ENCODE peak calls at places on chromosome 14, in ten cellular contexts. F is activated CD4-positive, alpha-beta T cell treated with anti-CD3 and anti-CD28 coated beads, Interleukin-2, amount 50 U/mL, for 1 hour; O is activated naive CD8-positive, alpha-beta T cell treated with anti-CD3 and anti-CD28 coated beads for 36 hours; R is HT-29; D is HFFc6; L is activated CD4-positive, CD25-positive, alpha-beta regulatory T cell treated with anti-CD3 and anti-CD28 coated beads, Interleukin-2, amount 50 U/mL, for 72 hours; Y is ovary; K is ELR; G is hypothalamus; U is non-pigmented ciliary epithelial cell. P is an unnamed sample.

GRCh38 chr14:100304825-100305445 is 1.3 kb downstream of the SLC25A29 start:
- DNase-seq in U (no peak), L (no peak), K (peak), G (no peak), R (peak), O (peak), Y (peak), D (no peak), F (no peak), P (no peak)

GRCh38 chr14:68274722-68275121 is 455.1 kb downstream of the RAD51B start:
- DNase-seq in K (peak), U (no peak), L (no peak), O (no peak), R (no peak), G (no peak), D (no peak), F (no peak), Y (no peak), P (no peak)

GRCh38 chr14:36316131-36316530 is 4.3 kb downstream of the MBIP start:
- DNase-seq in R (no peak), K (no peak), O (peak), L (no peak), F (no peak), D (no peak), U (no peak), Y (no peak), G (no peak), P (no peak)

GRCh38 chr14:68794856-68795601 is 2.2 kb upstream of the ZFP36L1 start:
- DNase-seq in O (no peak), R (peak), L (no peak), K (peak), G (no peak), U (peak), D (peak), F (peak), Y (no peak), P (peak)

GRCh38 chr14:69880051-69880487 is 853 bp downstream of the SMOC1 start:
- DNase-seq in U (no peak), F (no peak), Y (no peak), G (no peak), K (no peak), O (no peak), R (no peak), L (no peak), D (no peak), P (no peak)

GRCh38 chr14:51304428-51304827 is 64.4 kb downstream of the TMX1 start:
- DNase-seq in O (peak), U (no peak), F (no peak), D (peak), G (no peak), Y (no peak), K (peak), R (no peak), L (peak), P (peak)

GRCh38 chr14:62629070-62629580 is 416.1 kb downstream of the KCNH5 start:
- DNase-seq in R (no peak), F (no peak), L (no peak), D (no peak), Y (no peak), U (no peak), O (no peak), G (no peak), K (no peak), P (no peak)

GRCh38 chr14:103696466-103697071 is 18.7 kb downstream of the XRCC3 start:
- DNase-seq in R (no peak), Y (peak), K (no peak), U (peak), G (no peak), L (no peak), D (no peak), O (no peak), F (no peak), P (no peak)

GRCh38 chr14:35378638-35379568 is 25.6 kb downstream of the NFKBIA start:
- DNase-seq in D (peak), L (no peak), K (no peak), R (no peak), G (no peak), O (no peak), F (no peak), Y (no peak), U (no peak), P (no peak)

GRCh38 chr14:93960108-93960475 is 16.3 kb downstream of the ASB2 start:
- DNase-seq in D (no peak), F (no peak), O (peak), L (no peak), R (peak), K (no peak), U (no peak), G (no peak), Y (no peak), P (no peak)

GRCh38 chr14:51821822-51822221 is 38.6 kb upstream of the GNG2 start:
- DNase-seq in U (no peak), G (no peak), R (no peak), O (no peak), D (peak), F (no peak), K (no peak), Y (no peak), L (no peak), P (no peak)

GRCh38 chr14:23055621-23056256 is 1.6 kb downstream of the CDH24 start:
- DNase-seq in R (no peak), Y (peak), O (no peak), L (no peak), K (peak), U (no peak), G (no peak), D (no peak), F (no peak), P (no peak)

P was measured in HT1080.